ENCODE peak calls at places on chromosomes 12 and 14, in six cellular contexts. E, J, G, T, D and Y are unnamed samples.

GRCh38 chr12:54349658-54350057 is 14.6 kb downstream of the GPR84 start:
- DNase-seq in E (no peak), J (no peak), G (no peak), T (no peak), D (no peak), Y (no peak)

GRCh38 chr12:17928708-17929366 is 161.2 kb downstream of the RERGL start:
- DNase-seq in E (no peak), J (no peak), G (peak), T (no peak), D (no peak), Y (no peak)

GRCh38 chr14:101062611-101063010 is 159.1 kb upstream of the RTL1 start:
- DNase-seq in E (no peak), J (no peak), G (no peak), T (no peak), D (no peak), Y (no peak)

GRCh38 chr14:93007225-93007997 is 84.5 kb downstream of the CHGA start:
- DNase-seq in E (no peak), J (no peak), G (peak), T (no peak), D (no peak), Y (no peak)

GRCh38 chr14:56650075-56650474 is 70.5 kb downstream of the TMEM260 start:
- DNase-seq in E (no peak), J (no peak), G (no peak), T (no peak), D (no peak), Y (no peak)

GRCh38 chr12:57625261-57626032 is 7.6 kb downstream of the B4GALNT1 start:
- DNase-seq in E (no peak), J (no peak), G (no peak), T (no peak), D (no peak), Y (no peak)

GRCh38 chr12:75917704-75918103 is 113.9 kb downstream of the PHLDA1 start:
- DNase-seq in E (no peak), J (no peak), G (no peak), T (no peak), D (no peak), Y (no peak)

GRCh38 chr12:124554429-124555029 is 12.9 kb downstream of the NCOR2 start:
- DNase-seq in E (no peak), J (no peak), G (no peak), T (no peak), D (no peak), Y (no peak)

GRCh38 chr14:72666610-72667009 is 227.3 kb downstream of the DPF3 start:
- DNase-seq in E (no peak), J (no peak), G (peak), T (no peak), D (no peak), Y (no peak)

GRCh38 chr12:104802198-104802597 is 155.9 kb downstream of the SLC41A2 start:
- DNase-seq in E (no peak), J (no peak), G (peak), T (no peak), D (no peak), Y (no peak)

GRCh38 chr14:104362761-104363605 is 216.6 kb upstream of the C14orf180 start:
- DNase-seq in E (no peak), J (no peak), G (no peak), T (no peak), D (no peak), Y (no peak)

GRCh38 chr12:31853520-31853919 is 105.7 kb upstream of the RESF1 start:
- DNase-seq in E (no peak), J (no peak), G (no peak), T (no peak), D (no peak), Y (no peak)

GRCh38 chr12:92814584-92814983 is 111.8 kb downstream of the PLEKHG7 start:
- DNase-seq in E (no peak), J (no peak), G (no peak), T (no peak), D (no peak), Y (no peak)

GRCh38 chr14:84797326-84797725 is 732.6 kb upstream of the FLRT2 start:
- DNase-seq in E (no peak), J (no peak), G (no peak), T (no peak), D (no peak), Y (no peak)

GRCh38 chr12:86081798-86082197 is 174.4 kb downstream of the MGAT4C start:
- DNase-seq in E (no peak), J (no peak), G (no peak), T (no peak), D (no peak), Y (no peak)